ENCODE peak calls at places on chromosomes 2 and 18, in five cellular contexts. One of them, this sample, is unnamed.

GRCh38 chr2:26864646-26865045 is 16.7 kb downstream of the DPYSL5 start:
- DNase-seq in CD8-positive, alpha-beta T cell: no peak
- DNase-seq in omental fat pad: no peak
- DNase-seq in choroid plexus epithelial cell: no peak
- DNase-seq in mammary epithelial cell: no peak
- DNase-seq in this sample: no peak

GRCh38 chr18:45951021-45951714 is 16.0 kb downstream of the EPG5 start:
- DNase-seq in choroid plexus epithelial cell: peak
- DNase-seq in mammary epithelial cell: peak
- DNase-seq in omental fat pad: peak
- DNase-seq in CD8-positive, alpha-beta T cell: no peak
- DNase-seq in this sample: peak

GRCh38 chr2:227853204-227853629 is 18.2 kb upstream of the DAW1 start:
- DNase-seq in mammary epithelial cell: peak
- DNase-seq in choroid plexus epithelial cell: peak
- DNase-seq in omental fat pad: no peak
- DNase-seq in CD8-positive, alpha-beta T cell: no peak
- DNase-seq in this sample: peak

GRCh38 chr2:37456479-37456878 is 112.0 kb downstream of the QPCT start:
- DNase-seq in choroid plexus epithelial cell: no peak
- DNase-seq in omental fat pad: no peak
- DNase-seq in CD8-positive, alpha-beta T cell: peak
- DNase-seq in mammary epithelial cell: no peak
- DNase-seq in this sample: no peak

GRCh38 chr2:231460073-231460861 is 4.0 kb downstream of the NCL start:
- DNase-seq in CD8-positive, alpha-beta T cell: no peak
- DNase-seq in mammary epithelial cell: no peak
- DNase-seq in omental fat pad: no peak
- DNase-seq in choroid plexus epithelial cell: no peak
- DNase-seq in this sample: no peak

GRCh38 chr2:218032336-218033171 is 29.8 kb upstream of the TNS1 start:
- DNase-seq in choroid plexus epithelial cell: no peak
- DNase-seq in omental fat pad: no peak
- DNase-seq in mammary epithelial cell: no peak
- DNase-seq in CD8-positive, alpha-beta T cell: no peak
- DNase-seq in this sample: no peak

GRCh38 chr2:22521620-22522019 is 863.4 kb upstream of the KLHL29 start:
- DNase-seq in CD8-positive, alpha-beta T cell: no peak
- DNase-seq in omental fat pad: no peak
- DNase-seq in choroid plexus epithelial cell: no peak
- DNase-seq in mammary epithelial cell: no peak
- DNase-seq in this sample: no peak

GRCh38 chr2:96664366-96664765 is 21.8 kb downstream of the FER1L5 start:
- DNase-seq in CD8-positive, alpha-beta T cell: no peak
- DNase-seq in choroid plexus epithelial cell: peak
- DNase-seq in mammary epithelial cell: no peak
- DNase-seq in omental fat pad: no peak
- DNase-seq in this sample: peak

GRCh38 chr2:46435796-46436360 is 43.5 kb upstream of the TMEM247 start:
- DNase-seq in CD8-positive, alpha-beta T cell: no peak
- DNase-seq in choroid plexus epithelial cell: peak
- DNase-seq in omental fat pad: no peak
- DNase-seq in mammary epithelial cell: peak
- DNase-seq in this sample: peak

GRCh38 chr18:36485772-36486171 is 188.3 kb downstream of the FHOD3 start:
- DNase-seq in omental fat pad: no peak
- DNase-seq in CD8-positive, alpha-beta T cell: no peak
- DNase-seq in choroid plexus epithelial cell: no peak
- DNase-seq in mammary epithelial cell: no peak
- DNase-seq in this sample: no peak

GRCh38 chr2:227493524-227493923 is 21.6 kb downstream of the AGFG1 start:
- DNase-seq in omental fat pad: no peak
- DNase-seq in CD8-positive, alpha-beta T cell: no peak
- DNase-seq in choroid plexus epithelial cell: no peak
- DNase-seq in mammary epithelial cell: no peak
- DNase-seq in this sample: no peak

GRCh38 chr2:214410918-214411554 is at the start of gene VWC2L:
- DNase-seq in omental fat pad: peak
- DNase-seq in CD8-positive, alpha-beta T cell: no peak
- DNase-seq in choroid plexus epithelial cell: peak
- DNase-seq in mammary epithelial cell: peak
- DNase-seq in this sample: peak

GRCh38 chr2:128286011-128286721 is 32.5 kb downstream of the HS6ST1 start:
- DNase-seq in choroid plexus epithelial cell: peak
- DNase-seq in mammary epithelial cell: no peak
- DNase-seq in omental fat pad: no peak
- DNase-seq in CD8-positive, alpha-beta T cell: no peak
- DNase-seq in this sample: peak

GRCh38 chr18:8794133-8794986 is 89.0 kb downstream of the MTCL1 start:
- DNase-seq in CD8-positive, alpha-beta T cell: no peak
- DNase-seq in omental fat pad: no peak
- DNase-seq in mammary epithelial cell: peak
- DNase-seq in choroid plexus epithelial cell: peak
- DNase-seq in this sample: peak

GRCh38 chr2:236308855-236309668 is 44.9 kb upstream of the ASB18 start:
- DNase-seq in choroid plexus epithelial cell: no peak
- DNase-seq in mammary epithelial cell: no peak
- DNase-seq in omental fat pad: no peak
- DNase-seq in CD8-positive, alpha-beta T cell: no peak
- DNase-seq in this sample: no peak

GRCh38 chr18:58526425-58527115 is 102.3 kb downstream of the ALPK2 start:
- DNase-seq in choroid plexus epithelial cell: no peak
- DNase-seq in omental fat pad: no peak
- DNase-seq in CD8-positive, alpha-beta T cell: no peak
- DNase-seq in mammary epithelial cell: no peak
- DNase-seq in this sample: no peak

GRCh38 chr2:74768401-74768914 is 65.5 kb upstream of the HK2 start:
- DNase-seq in mammary epithelial cell: no peak
- DNase-seq in choroid plexus epithelial cell: peak
- DNase-seq in CD8-positive, alpha-beta T cell: no peak
- DNase-seq in omental fat pad: no peak
- DNase-seq in this sample: peak

GRCh38 chr2:222827417-222827816 is 33.4 kb upstream of the ACSL3 start:
- DNase-seq in choroid plexus epithelial cell: no peak
- DNase-seq in omental fat pad: no peak
- DNase-seq in CD8-positive, alpha-beta T cell: no peak
- DNase-seq in mammary epithelial cell: peak
- DNase-seq in this sample: no peak

GRCh38 chr2:176188218-176188968 is at the start of gene HOXD1:
- DNase-seq in omental fat pad: no peak
- DNase-seq in choroid plexus epithelial cell: no peak
- DNase-seq in CD8-positive, alpha-beta T cell: no peak
- DNase-seq in mammary epithelial cell: no peak
- DNase-seq in this sample: no peak

GRCh38 chr2:105396254-105397024 is 2.4 kb downstream of the FHL2 start:
- DNase-seq in mammary epithelial cell: peak
- DNase-seq in choroid plexus epithelial cell: peak
- DNase-seq in omental fat pad: peak
- DNase-seq in CD8-positive, alpha-beta T cell: no peak
- DNase-seq in this sample: peak

GRCh38 chr2:212919238-212919637 is 232.2 kb downstream of the IKZF2 start:
- DNase-seq in CD8-positive, alpha-beta T cell: no peak
- DNase-seq in choroid plexus epithelial cell: no peak
- DNase-seq in omental fat pad: no peak
- DNase-seq in mammary epithelial cell: peak
- DNase-seq in this sample: no peak

GRCh38 chr2:38539086-38539485 is 63.6 kb downstream of the HNRNPLL start:
- DNase-seq in CD8-positive, alpha-beta T cell: no peak
- DNase-seq in choroid plexus epithelial cell: no peak
- DNase-seq in mammary epithelial cell: no peak
- DNase-seq in omental fat pad: no peak
- DNase-seq in this sample: no peak
- TF ChIP-seq CTCF in CD8-positive, alpha-beta T cell: no peak
- TF ChIP-seq CTCF in choroid plexus epithelial cell: peak
- TF ChIP-seq CTCF in mammary epithelial cell: no peak
- TF ChIP-seq CTCF in omental fat pad: no peak
- TF ChIP-seq CTCF in this sample: no peak

GRCh38 chr2:9114457-9114856 is 92.2 kb upstream of the ASAP2 start:
- DNase-seq in CD8-positive, alpha-beta T cell: no peak
- DNase-seq in omental fat pad: no peak
- DNase-seq in choroid plexus epithelial cell: no peak
- DNase-seq in mammary epithelial cell: peak
- DNase-seq in this sample: no peak
- TF ChIP-seq CTCF in CD8-positive, alpha-beta T cell: no peak
- TF ChIP-seq CTCF in omental fat pad: no peak
- TF ChIP-seq CTCF in choroid plexus epithelial cell: peak
- TF ChIP-seq CTCF in mammary epithelial cell: peak
- TF ChIP-seq CTCF in this sample: no peak

GRCh38 chr2:226427538-226428307 is 371.9 kb downstream of the IRS1 start:
- DNase-seq in CD8-positive, alpha-beta T cell: no peak
- DNase-seq in mammary epithelial cell: peak
- DNase-seq in omental fat pad: no peak
- DNase-seq in choroid plexus epithelial cell: peak
- DNase-seq in this sample: peak
- TF ChIP-seq CTCF in CD8-positive, alpha-beta T cell: no peak
- TF ChIP-seq CTCF in mammary epithelial cell: no peak
- TF ChIP-seq CTCF in omental fat pad: no peak
- TF ChIP-seq CTCF in choroid plexus epithelial cell: peak
- TF ChIP-seq CTCF in this sample: no peak

GRCh38 chr18:5600376-5601071 is 56.7 kb upstream of the EPB41L3 start:
- DNase-seq in choroid plexus epithelial cell: peak
- DNase-seq in CD8-positive, alpha-beta T cell: no peak
- DNase-seq in omental fat pad: no peak
- DNase-seq in mammary epithelial cell: no peak
- DNase-seq in this sample: peak
- TF ChIP-seq CTCF in choroid plexus epithelial cell: peak
- TF ChIP-seq CTCF in CD8-positive, alpha-beta T cell: no peak
- TF ChIP-seq CTCF in omental fat pad: no peak
- TF ChIP-seq CTCF in mammary epithelial cell: no peak
- TF ChIP-seq CTCF in this sample: peak

GRCh38 chr2:167990062-167990461 is 257.3 kb downstream of the STK39 start:
- DNase-seq in mammary epithelial cell: no peak
- DNase-seq in omental fat pad: no peak
- DNase-seq in choroid plexus epithelial cell: no peak
- DNase-seq in CD8-positive, alpha-beta T cell: no peak
- DNase-seq in this sample: no peak
- TF ChIP-seq CTCF in mammary epithelial cell: no peak
- TF ChIP-seq CTCF in omental fat pad: no peak
- TF ChIP-seq CTCF in choroid plexus epithelial cell: no peak
- TF ChIP-seq CTCF in CD8-positive, alpha-beta T cell: no peak
- TF ChIP-seq CTCF in this sample: no peak

GRCh38 chr2:180849851-180850250 is 130.6 kb upstream of the UBE2E3 start:
- DNase-seq in omental fat pad: no peak
- DNase-seq in choroid plexus epithelial cell: no peak
- DNase-seq in CD8-positive, alpha-beta T cell: no peak
- DNase-seq in mammary epithelial cell: no peak
- DNase-seq in this sample: no peak

GRCh38 chr2:180848393-180848792 is 132.0 kb upstream of the UBE2E3 start:
- DNase-seq in omental fat pad: no peak
- DNase-seq in mammary epithelial cell: peak
- DNase-seq in CD8-positive, alpha-beta T cell: no peak
- DNase-seq in choroid plexus epithelial cell: no peak
- DNase-seq in this sample: no peak

GRCh38 chr2:180847073-180847472 is 133.3 kb upstream of the UBE2E3 start:
- DNase-seq in omental fat pad: no peak
- DNase-seq in mammary epithelial cell: no peak
- DNase-seq in choroid plexus epithelial cell: peak
- DNase-seq in CD8-positive, alpha-beta T cell: no peak
- DNase-seq in this sample: no peak
- TF ChIP-seq CTCF in omental fat pad: no peak
- TF ChIP-seq CTCF in mammary epithelial cell: no peak
- TF ChIP-seq CTCF in choroid plexus epithelial cell: no peak
- TF ChIP-seq CTCF in CD8-positive, alpha-beta T cell: no peak
- TF ChIP-seq CTCF in this sample: no peak

GRCh38 chr18:62877448-62878221 is 162.3 kb downstream of the PHLPP1 start:
- DNase-seq in omental fat pad: no peak
- DNase-seq in CD8-positive, alpha-beta T cell: no peak
- DNase-seq in mammary epithelial cell: no peak
- DNase-seq in choroid plexus epithelial cell: peak
- DNase-seq in this sample: peak
- TF ChIP-seq CTCF in omental fat pad: no peak
- TF ChIP-seq CTCF in CD8-positive, alpha-beta T cell: no peak
- TF ChIP-seq CTCF in mammary epithelial cell: no peak
- TF ChIP-seq CTCF in choroid plexus epithelial cell: peak
- TF ChIP-seq CTCF in this sample: peak